ENCODE peak calls at places on chromosomes 16 and 17, in seven cellular contexts. One of them, this sample, is unnamed. For H3K36me3, the result is how much of the 10 kb centered on the place peaks cover.

GRCh38 chr16:23801387-23801786 is 34.4 kb upstream of the PRKCB start:
- DNase-seq in brain microvascular endothelial cell: peak
- DNase-seq in right lobe of liver: peak
- DNase-seq in psoas muscle: peak
- DNase-seq in esophagus squamous epithelium: no peak
- DNase-seq in neural progenitor cell: peak
- DNase-seq in A673: peak
- DNase-seq in this sample: no peak

GRCh38 chr17:21029032-21029431 is 13.8 kb downstream of the USP22 start:
- DNase-seq in brain microvascular endothelial cell: peak
- DNase-seq in right lobe of liver: no peak
- DNase-seq in psoas muscle: peak
- DNase-seq in esophagus squamous epithelium: no peak
- DNase-seq in neural progenitor cell: no peak
- DNase-seq in A673: no peak
- DNase-seq in this sample: peak

GRCh38 chr16:84548971-84549844 is 44.7 kb upstream of the MEAK7 start:
- DNase-seq in brain microvascular endothelial cell: no peak
- DNase-seq in right lobe of liver: peak
- DNase-seq in psoas muscle: no peak
- DNase-seq in esophagus squamous epithelium: no peak
- DNase-seq in neural progenitor cell: no peak
- DNase-seq in A673: no peak
- DNase-seq in this sample: no peak

GRCh38 chr17:42067371-42068180 is 17.2 kb upstream of the C17orf113 start:
- DNase-seq in brain microvascular endothelial cell: peak
- DNase-seq in right lobe of liver: peak
- DNase-seq in psoas muscle: peak
- DNase-seq in esophagus squamous epithelium: no peak
- DNase-seq in neural progenitor cell: peak
- DNase-seq in A673: peak
- DNase-seq in this sample: no peak

GRCh38 chr16:65453646-65454045 is 331.8 kb upstream of the CDH11 start:
- DNase-seq in brain microvascular endothelial cell: no peak
- DNase-seq in right lobe of liver: no peak
- DNase-seq in psoas muscle: no peak
- DNase-seq in esophagus squamous epithelium: no peak
- DNase-seq in neural progenitor cell: peak
- DNase-seq in A673: peak
- DNase-seq in this sample: no peak

GRCh38 chr17:45302649-45303173 is 14.1 kb downstream of the MAP3K14 start:
- DNase-seq in brain microvascular endothelial cell: peak
- DNase-seq in right lobe of liver: no peak
- DNase-seq in psoas muscle: no peak
- DNase-seq in esophagus squamous epithelium: no peak
- DNase-seq in neural progenitor cell: no peak
- DNase-seq in A673: no peak
- DNase-seq in this sample: no peak

GRCh38 chr17:2068101-2068518 is 13.2 kb downstream of the HIC1 start:
- DNase-seq in brain microvascular endothelial cell: peak
- DNase-seq in right lobe of liver: no peak
- DNase-seq in psoas muscle: peak
- DNase-seq in esophagus squamous epithelium: no peak
- DNase-seq in neural progenitor cell: no peak
- DNase-seq in A673: no peak
- DNase-seq in this sample: peak

GRCh38 chr16:4373909-4374742 is 2.5 kb downstream of the VASN start:
- DNase-seq in brain microvascular endothelial cell: peak
- DNase-seq in right lobe of liver: peak
- DNase-seq in psoas muscle: peak
- DNase-seq in esophagus squamous epithelium: no peak
- DNase-seq in neural progenitor cell: peak
- DNase-seq in A673: peak
- DNase-seq in this sample: peak

GRCh38 chr16:89720859-89721643 is at the start of the genes VPS9D1 and ZNF276:
- DNase-seq in brain microvascular endothelial cell: peak
- DNase-seq in right lobe of liver: peak
- DNase-seq in psoas muscle: peak
- DNase-seq in esophagus squamous epithelium: no peak
- DNase-seq in neural progenitor cell: peak
- DNase-seq in A673: peak
- DNase-seq in this sample: no peak

GRCh38 chr17:67223924-67224323 is 21.1 kb downstream of the HELZ start:
- DNase-seq in brain microvascular endothelial cell: no peak
- DNase-seq in right lobe of liver: no peak
- DNase-seq in psoas muscle: no peak
- DNase-seq in esophagus squamous epithelium: no peak
- DNase-seq in neural progenitor cell: no peak
- DNase-seq in A673: peak
- DNase-seq in this sample: no peak

GRCh38 chr17:65049085-65049756 is 7.3 kb downstream of the GNA13 start:
- DNase-seq in brain microvascular endothelial cell: no peak
- DNase-seq in right lobe of liver: no peak
- DNase-seq in psoas muscle: no peak
- DNase-seq in esophagus squamous epithelium: no peak
- DNase-seq in neural progenitor cell: no peak
- DNase-seq in A673: no peak
- DNase-seq in this sample: no peak

GRCh38 chr17:8075574-8076342 is 11.8 kb downstream of the ALOX12B start:
- DNase-seq in brain microvascular endothelial cell: no peak
- DNase-seq in right lobe of liver: no peak
- DNase-seq in psoas muscle: no peak
- DNase-seq in esophagus squamous epithelium: no peak
- DNase-seq in neural progenitor cell: no peak
- DNase-seq in A673: no peak
- DNase-seq in this sample: no peak

GRCh38 chr17:29060475-29060874 is 17.5 kb downstream of the PIPOX start:
- DNase-seq in brain microvascular endothelial cell: no peak
- DNase-seq in right lobe of liver: no peak
- DNase-seq in psoas muscle: no peak
- DNase-seq in esophagus squamous epithelium: no peak
- DNase-seq in neural progenitor cell: peak
- DNase-seq in A673: peak
- DNase-seq in this sample: no peak

GRCh38 chr17:57862990-57863667 is 13.3 kb upstream of the MRPS23 start:
- DNase-seq in brain microvascular endothelial cell: no peak
- DNase-seq in right lobe of liver: no peak
- DNase-seq in psoas muscle: no peak
- DNase-seq in esophagus squamous epithelium: no peak
- DNase-seq in neural progenitor cell: no peak
- DNase-seq in A673: no peak
- DNase-seq in this sample: no peak

GRCh38 chr16:55651841-55652824 is 3.7 kb upstream of the SLC6A2 start:
- DNase-seq in brain microvascular endothelial cell: no peak
- DNase-seq in right lobe of liver: no peak
- DNase-seq in psoas muscle: no peak
- DNase-seq in esophagus squamous epithelium: no peak
- DNase-seq in neural progenitor cell: no peak
- DNase-seq in A673: no peak
- DNase-seq in this sample: no peak

GRCh38 chr17:77496401-77496801 is 355.6 kb downstream of the SEC14L1 start:
- DNase-seq in brain microvascular endothelial cell: no peak
- DNase-seq in right lobe of liver: peak
- DNase-seq in psoas muscle: no peak
- DNase-seq in esophagus squamous epithelium: no peak
- DNase-seq in neural progenitor cell: no peak
- DNase-seq in A673: no peak
- DNase-seq in this sample: no peak

GRCh38 chr16:19294156-19294649 is 8.7 kb downstream of the CLEC19A start:
- DNase-seq in brain microvascular endothelial cell: no peak
- DNase-seq in right lobe of liver: peak
- DNase-seq in psoas muscle: peak
- DNase-seq in esophagus squamous epithelium: no peak
- DNase-seq in neural progenitor cell: no peak
- DNase-seq in A673: no peak
- DNase-seq in this sample: no peak

GRCh38 chr17:56292010-56292409 is 138.7 kb downstream of the ANKFN1 start:
- DNase-seq in brain microvascular endothelial cell: no peak
- DNase-seq in right lobe of liver: no peak
- DNase-seq in psoas muscle: no peak
- DNase-seq in esophagus squamous epithelium: no peak
- DNase-seq in neural progenitor cell: no peak
- DNase-seq in A673: no peak
- DNase-seq in this sample: no peak

GRCh38 chr16:50309527-50310307 is 43.4 kb downstream of the ADCY7 start:
- DNase-seq in brain microvascular endothelial cell: no peak
- DNase-seq in right lobe of liver: no peak
- DNase-seq in psoas muscle: no peak
- DNase-seq in esophagus squamous epithelium: no peak
- DNase-seq in neural progenitor cell: no peak
- DNase-seq in A673: no peak
- DNase-seq in this sample: no peak
- H3K36me3 ChIP-seq in brain microvascular endothelial cell: under half
- H3K36me3 ChIP-seq in right lobe of liver: under half
- H3K36me3 ChIP-seq in psoas muscle: under half
- H3K36me3 ChIP-seq in esophagus squamous epithelium: under half
- H3K36me3 ChIP-seq in neural progenitor cell: under half
- H3K36me3 ChIP-seq in A673: under half
- H3K36me3 ChIP-seq in this sample: under half

GRCh38 chr16:53040788-53041187 is 11.9 kb downstream of the CHD9NB start:
- DNase-seq in brain microvascular endothelial cell: no peak
- DNase-seq in right lobe of liver: no peak
- DNase-seq in psoas muscle: no peak
- DNase-seq in esophagus squamous epithelium: no peak
- DNase-seq in neural progenitor cell: no peak
- DNase-seq in A673: no peak
- DNase-seq in this sample: no peak
- H3K4me3 ChIP-seq in brain microvascular endothelial cell: no peak
- H3K4me3 ChIP-seq in right lobe of liver: no peak
- H3K4me3 ChIP-seq in psoas muscle: no peak
- H3K4me3 ChIP-seq in esophagus squamous epithelium: no peak
- H3K4me3 ChIP-seq in neural progenitor cell: no peak
- H3K4me3 ChIP-seq in A673: no peak
- H3K4me3 ChIP-seq in this sample: no peak

GRCh38 chr17:13002761-13003453 is 14.9 kb downstream of the ELAC2 start:
- DNase-seq in brain microvascular endothelial cell: peak
- DNase-seq in right lobe of liver: peak
- DNase-seq in psoas muscle: peak
- DNase-seq in esophagus squamous epithelium: no peak
- DNase-seq in neural progenitor cell: peak
- DNase-seq in A673: peak
- DNase-seq in this sample: no peak

GRCh38 chr17:13004336-13004735 is 13.5 kb downstream of the ELAC2 start:
- DNase-seq in brain microvascular endothelial cell: no peak
- DNase-seq in right lobe of liver: no peak
- DNase-seq in psoas muscle: no peak
- DNase-seq in esophagus squamous epithelium: no peak
- DNase-seq in neural progenitor cell: no peak
- DNase-seq in A673: no peak
- DNase-seq in this sample: no peak

GRCh38 chr17:13001991-13002615 is 15.7 kb downstream of the ELAC2 start:
- DNase-seq in brain microvascular endothelial cell: no peak
- DNase-seq in right lobe of liver: no peak
- DNase-seq in psoas muscle: no peak
- DNase-seq in esophagus squamous epithelium: no peak
- DNase-seq in neural progenitor cell: no peak
- DNase-seq in A673: peak
- DNase-seq in this sample: no peak

GRCh38 chr17:13003927-13004326 is 13.9 kb downstream of the ELAC2 start:
- DNase-seq in brain microvascular endothelial cell: no peak
- DNase-seq in right lobe of liver: no peak
- DNase-seq in psoas muscle: no peak
- DNase-seq in esophagus squamous epithelium: no peak
- DNase-seq in neural progenitor cell: no peak
- DNase-seq in A673: no peak
- DNase-seq in this sample: no peak

GRCh38 chr17:13003454-13003851 is 14.4 kb downstream of the ELAC2 start:
- DNase-seq in brain microvascular endothelial cell: no peak
- DNase-seq in right lobe of liver: no peak
- DNase-seq in psoas muscle: no peak
- DNase-seq in esophagus squamous epithelium: no peak
- DNase-seq in neural progenitor cell: no peak
- DNase-seq in A673: no peak
- DNase-seq in this sample: no peak
- TF ChIP-seq CTCF in brain microvascular endothelial cell: no peak
- TF ChIP-seq CTCF in right lobe of liver: peak
- TF ChIP-seq CTCF in psoas muscle: no peak
- TF ChIP-seq CTCF in esophagus squamous epithelium: no peak
- TF ChIP-seq CTCF in neural progenitor cell: no peak
- TF ChIP-seq CTCF in A673: no peak
- TF ChIP-seq CTCF in this sample: no peak

GRCh38 chr16:28589930-28590329 is 6.9 kb downstream of the SULT1A2 start:
- DNase-seq in brain microvascular endothelial cell: no peak
- DNase-seq in right lobe of liver: no peak
- DNase-seq in psoas muscle: no peak
- DNase-seq in esophagus squamous epithelium: no peak
- DNase-seq in neural progenitor cell: no peak
- DNase-seq in A673: no peak
- DNase-seq in this sample: no peak
- H3K36me3 ChIP-seq in brain microvascular endothelial cell: under half
- H3K36me3 ChIP-seq in right lobe of liver: under half
- H3K36me3 ChIP-seq in psoas muscle: under half
- H3K36me3 ChIP-seq in esophagus squamous epithelium: under half
- H3K36me3 ChIP-seq in neural progenitor cell: under half
- H3K36me3 ChIP-seq in A673: under half
- H3K36me3 ChIP-seq in this sample: under half

DNA sequence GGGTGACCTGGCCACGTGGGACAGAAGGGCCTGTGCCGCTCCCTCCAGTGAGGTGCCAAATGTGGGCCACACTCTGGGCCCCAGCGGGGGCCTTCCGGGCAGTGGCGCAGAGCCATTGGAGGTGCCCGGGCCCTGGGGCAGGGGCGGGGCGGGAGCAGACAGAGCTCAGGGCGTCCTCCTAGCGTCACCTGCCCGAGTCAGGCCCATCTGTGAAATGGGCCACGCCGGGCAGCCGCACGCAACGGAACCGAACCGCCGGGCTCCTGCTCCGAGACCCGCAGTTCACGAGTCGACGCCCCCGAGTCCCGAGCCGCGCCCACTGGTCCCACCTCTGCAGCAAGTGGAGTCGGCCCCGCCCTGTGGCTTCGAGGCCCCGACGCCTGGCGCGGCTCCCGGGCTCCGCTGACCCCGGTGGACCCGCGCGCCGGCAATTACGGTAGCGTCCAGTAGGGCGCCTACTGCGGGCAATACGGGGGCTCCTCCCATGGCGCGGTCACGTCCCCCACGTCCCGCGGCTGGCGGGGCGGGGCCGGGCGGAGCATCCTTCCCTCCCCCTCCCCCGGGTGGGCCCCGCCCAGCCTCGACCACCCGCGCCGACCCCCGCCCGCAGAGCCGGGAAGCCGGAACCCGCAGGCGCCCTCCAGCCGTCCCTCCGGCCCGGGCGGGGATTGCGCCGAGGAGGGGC is 1.9 kb downstream of the SLC16A3 start:
- DNase-seq in brain microvascular endothelial cell: peak
- DNase-seq in right lobe of liver: peak
- DNase-seq in psoas muscle: peak
- DNase-seq in esophagus squamous epithelium: no peak
- DNase-seq in neural progenitor cell: peak
- DNase-seq in A673: no peak
- DNase-seq in this sample: no peak
- H3K4me3 ChIP-seq in brain microvascular endothelial cell: peak
- H3K4me3 ChIP-seq in right lobe of liver: peak
- H3K4me3 ChIP-seq in psoas muscle: peak
- H3K4me3 ChIP-seq in esophagus squamous epithelium: peak
- H3K4me3 ChIP-seq in neural progenitor cell: peak
- H3K4me3 ChIP-seq in A673: peak
- H3K4me3 ChIP-seq in this sample: peak

DNA sequence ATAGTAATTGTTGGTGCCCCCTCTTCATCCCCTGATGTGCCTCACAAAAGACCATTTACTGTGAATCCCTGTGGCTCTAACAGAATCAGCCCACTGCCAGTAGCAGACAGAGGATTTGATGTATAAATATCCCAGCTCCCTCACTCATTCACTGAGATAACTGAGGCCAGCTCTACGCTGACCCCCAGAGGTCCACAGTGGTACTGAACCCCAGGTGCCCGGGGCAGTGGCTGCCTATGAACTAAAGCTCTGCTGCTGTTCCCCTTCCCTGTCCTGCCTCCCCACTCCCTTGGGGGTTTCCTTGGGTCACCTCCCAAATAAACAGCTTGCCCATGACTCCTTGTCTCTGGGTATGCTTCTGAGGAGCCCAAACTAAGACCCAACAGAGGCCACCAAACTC is 295.8 kb downstream of the FOXL1 start:
- DNase-seq in brain microvascular endothelial cell: no peak
- DNase-seq in right lobe of liver: no peak
- DNase-seq in psoas muscle: no peak
- DNase-seq in esophagus squamous epithelium: no peak
- DNase-seq in neural progenitor cell: peak
- DNase-seq in A673: peak
- DNase-seq in this sample: no peak
- TF ChIP-seq CTCF in brain microvascular endothelial cell: peak
- TF ChIP-seq CTCF in right lobe of liver: peak
- TF ChIP-seq CTCF in psoas muscle: peak
- TF ChIP-seq CTCF in esophagus squamous epithelium: peak
- TF ChIP-seq CTCF in neural progenitor cell: peak
- TF ChIP-seq CTCF in A673: peak
- TF ChIP-seq CTCF in this sample: peak

This sample was measured in BJ.